ENCODE peak calls at places on chromosomes 11 and 22, in five cellular contexts. M, N, Z, S and L are unnamed samples.

GRCh38 chr11:8830641-8831040 is 80.3 kb upstream of the AKIP1 start:
- DNase-seq in M (no peak), N (no peak), Z (no peak), S (no peak), L (no peak)

GRCh38 chr11:63532150-63532549 is 4.5 kb upstream of the PLAAT4 start:
- DNase-seq in M (no peak), N (no peak), Z (no peak), S (no peak), L (no peak)

GRCh38 chr11:96114178-96115070 is 190.5 kb upstream of the MTMR2 start:
- DNase-seq in M (no peak), N (no peak), Z (no peak), S (no peak), L (peak; percentile 74)

GRCh38 chr11:110921742-110922200 is 209.5 kb upstream of the ARHGAP20 start:
- DNase-seq in M (no peak), N (peak; percentile 13), Z (no peak), S (no peak), L (no peak)

GRCh38 chr11:61353109-61354067 is 8.3 kb downstream of the CYB561A3 start:
- DNase-seq in M (no peak), N (no peak), Z (no peak), S (no peak), L (no peak)

GRCh38 chr11:34380696-34381095 is 22.9 kb upstream of the ABTB2 start:
- DNase-seq in M (peak; percentile 50), N (no peak), Z (no peak), S (no peak), L (peak; percentile 31)

GRCh38 chr22:46731246-46732040 is 6.6 kb downstream of the CERK start:
- DNase-seq in M (no peak), N (peak; percentile 52), Z (no peak), S (no peak), L (peak; percentile 78)

GRCh38 chr11:72700026-72700610 is 25.9 kb upstream of the PDE2A start:
- DNase-seq in M (no peak), N (no peak), Z (no peak), S (no peak), L (no peak)

GRCh38 chr22:25775501-25775900 is 33.5 kb downstream of the MYO18B start:
- DNase-seq in M (no peak), N (peak; percentile 65), Z (no peak), S (no peak), L (no peak)

GRCh38 chr11:43904737-43905515 is 24.3 kb downstream of the ALKBH3 start:
- DNase-seq in M (no peak), N (no peak), Z (no peak), S (no peak), L (no peak)
- TF ChIP-seq ESRRA in M (no peak), N (no peak), Z (no peak), S (no peak), L (no peak)

DNA sequence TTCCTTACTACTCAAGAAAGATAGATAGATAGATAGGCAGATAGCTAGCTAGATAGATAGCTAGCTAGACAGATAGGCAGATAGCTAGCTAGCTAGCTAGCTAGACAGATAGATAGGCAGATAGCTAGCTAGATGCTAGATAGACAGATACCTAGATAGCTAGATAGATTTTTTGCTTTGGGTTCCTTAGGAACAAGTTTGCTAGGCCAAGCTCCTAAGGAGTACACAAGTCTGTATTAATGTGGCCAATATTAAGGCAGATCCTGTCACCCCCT is 61.7 kb upstream of the VPREB1 start:
- DNase-seq in M (no peak), N (no peak), Z (no peak), S (no peak), L (no peak)
- TF ChIP-seq ESRRA in M (no peak), N (no peak), Z (no peak), S (no peak), L (no peak)

DNA sequence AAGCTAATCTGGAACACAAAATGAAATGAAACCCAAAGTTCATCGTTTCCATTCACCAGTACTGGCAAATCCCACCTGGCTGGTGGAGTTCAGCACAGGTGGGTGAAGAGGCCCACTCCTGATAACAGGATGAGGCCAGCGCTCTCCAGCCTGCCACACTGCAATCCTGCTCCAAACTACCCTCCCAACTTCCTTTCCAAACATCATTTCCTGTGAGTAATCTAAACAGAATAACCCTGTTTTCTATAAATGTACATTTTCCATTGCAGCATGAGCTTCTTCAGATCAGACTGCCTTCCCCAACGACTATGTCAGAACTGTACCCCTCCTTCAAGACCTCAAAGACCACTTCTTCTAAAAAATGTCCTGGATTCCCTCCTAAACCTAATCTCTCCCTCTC is 15.9 kb upstream of the NFRKB start:
- DNase-seq in M (no peak), N (no peak), Z (no peak), S (no peak), L (no peak)
- TF ChIP-seq ESRRA in M (no peak), N (no peak), Z (no peak), S (no peak), L (no peak)

GRCh38 chr22:17194213-17194612 is 25.0 kb downstream of the ADA2 start:
- DNase-seq in M (no peak), N (no peak), Z (no peak), S (no peak), L (no peak)
- TF ChIP-seq ESRRA in M (no peak), N (no peak), Z (no peak), S (no peak), L (no peak)